ENCODE peak calls at places on chromosome 11, in nine cellular contexts. H is thyroid gland, G is endothelial cell, D is HCT116, R is Calu3, X is LoVo, E is HTR-8/SVneo, P is mucosa of descending colon, U is iris pigment epithelial cell. J is an unnamed sample.

GRCh38 chr11:95352733-95353346 is 121.8 kb upstream of the SESN3 start:
- DNase-seq in D (no peak), X (no peak), P (no peak), G (no peak), H (no peak), R (no peak), E (no peak), U (no peak), J (no peak)

GRCh38 chr11:35373284-35373933 is 45.9 kb downstream of the SLC1A2 start:
- DNase-seq in H (no peak), E (no peak), X (peak; percentile 46), P (no peak), G (no peak), U (no peak), R (peak; percentile 78), D (no peak), J (no peak)

GRCh38 chr11:4464216-4465159 is 15.4 kb downstream of the OR52K2 start:
- DNase-seq in E (no peak), X (peak; percentile 63), D (peak; percentile 16), P (no peak), G (no peak), U (peak; percentile 12), H (no peak), R (no peak), J (no peak)

GRCh38 chr11:106457727-106458126 is 380.3 kb downstream of the AASDHPPT start:
- DNase-seq in H (no peak), U (peak; percentile 83), P (no peak), G (no peak), R (no peak), X (no peak), D (no peak), E (no peak), J (no peak)

GRCh38 chr11:76161261-76161961 is 44.9 kb downstream of the WNT11 start:
- DNase-seq in G (no peak), D (no peak), H (peak; percentile 31), R (no peak), X (no peak), U (peak; percentile 9), P (no peak), E (no peak), J (no peak)

GRCh38 chr11:28616566-28616965 is 508.4 kb downstream of the METTL15 start:
- DNase-seq in X (no peak), G (no peak), D (no peak), E (no peak), P (no peak), U (no peak), H (no peak), R (no peak), J (no peak)

GRCh38 chr11:129917231-129917630 is 21.9 kb upstream of the NFRKB start:
- DNase-seq in P (no peak), H (no peak), E (no peak), X (no peak), U (peak; percentile 23), R (no peak), G (no peak), D (no peak), J (no peak)

GRCh38 chr11:72576196-72576595 is 98.0 kb downstream of the PDE2A start:
- DNase-seq in G (no peak), E (no peak), H (no peak), D (no peak), X (no peak), P (no peak), U (no peak), R (no peak), J (no peak)

GRCh38 chr11:12746593-12747097 is 72.4 kb downstream of the TEAD1 start:
- DNase-seq in R (peak; percentile 81), X (no peak), D (peak; percentile 78), U (peak; percentile 94), G (peak; percentile 55), P (no peak), E (peak; percentile 91), H (peak; percentile 98), J (no peak)

GRCh38 chr11:12013771-12014170 is 5.3 kb upstream of the DKK3 start:
- DNase-seq in E (no peak), G (no peak), P (no peak), D (no peak), X (no peak), H (no peak), U (no peak), R (no peak), J (no peak)

GRCh38 chr11:15136166-15136565 is 21.4 kb downstream of the INSC start:
- DNase-seq in X (no peak), U (no peak), G (no peak), E (no peak), D (no peak), R (no peak), H (no peak), P (no peak), J (no peak)

GRCh38 chr11:3866206-3866605 is 10.7 kb downstream of the STIM1 start:
- DNase-seq in E (no peak), G (no peak), H (peak; percentile 84), U (peak; percentile 35), R (no peak), X (no peak), P (no peak), D (no peak), J (no peak)

GRCh38 chr11:47148903-47149535 is 27.7 kb downstream of the ARFGAP2 start:
- DNase-seq in R (no peak), X (no peak), G (no peak), E (no peak), D (no peak), P (peak; percentile 51), H (peak; percentile 17), U (no peak), J (no peak)

GRCh38 chr11:86291466-86292262 is 10.4 kb upstream of the HIKESHI start:
- DNase-seq in E (peak; percentile 48), G (peak; percentile 62), X (peak; percentile 46), P (peak; percentile 37), R (peak; percentile 62), H (peak; percentile 64), U (peak; percentile 37), D (peak; percentile 39), J (peak; percentile 48)

GRCh38 chr11:115965754-115966504 is 461.7 kb upstream of the CADM1 start:
- DNase-seq in P (no peak), U (peak; percentile 1), E (no peak), R (no peak), D (no peak), X (no peak), H (peak; percentile 85), G (no peak), J (no peak)

GRCh38 chr11:86459682-86460460 is 85.2 kb downstream of the CCDC81 start:
- DNase-seq in X (peak; percentile 57), D (peak; percentile 27), G (no peak), P (no peak), R (peak; percentile 58), E (peak; percentile 93), U (peak; percentile 86), H (peak; percentile 94), J (peak; percentile 67)

GRCh38 chr11:66951927-66952337 is 6.3 kb downstream of the PC start:
- DNase-seq in R (no peak), G (no peak), P (peak; percentile 33), E (no peak), H (no peak), X (no peak), U (no peak), D (no peak), J (no peak)

GRCh38 chr11:15918212-15918611 is 438.1 kb downstream of the SOX6 start:
- DNase-seq in E (no peak), D (no peak), U (no peak), P (no peak), X (no peak), G (no peak), H (no peak), R (no peak), J (no peak)

GRCh38 chr11:119993732-119994131 is 144.2 kb downstream of the TRIM29 start:
- DNase-seq in U (no peak), X (no peak), D (no peak), E (no peak), R (no peak), H (no peak), G (no peak), P (peak; percentile 59), J (no peak)

GRCh38 chr11:43067681-43068080 is 244.1 kb upstream of the API5 start:
- DNase-seq in P (no peak), D (no peak), G (no peak), U (no peak), H (no peak), X (no peak), E (no peak), R (no peak), J (no peak)

GRCh38 chr11:110908401-110909106 is 196.3 kb upstream of the ARHGAP20 start:
- DNase-seq in G (no peak), H (no peak), P (no peak), U (peak; percentile 99), R (peak; percentile 8), D (no peak), E (no peak), X (no peak), J (no peak)

GRCh38 chr11:65188486-65188885 is 6.8 kb downstream of the CAPN1 start:
- DNase-seq in D (no peak), G (no peak), X (no peak), P (no peak), U (no peak), R (no peak), H (no peak), E (no peak), J (no peak)

GRCh38 chr11:113574586-113574985 is 99.4 kb upstream of the DRD2 start:
- DNase-seq in P (no peak), D (no peak), H (no peak), G (no peak), X (no peak), U (no peak), R (no peak), E (no peak), J (no peak)

GRCh38 chr11:69327741-69328191 is 33.8 kb downstream of the MYEOV start:
- DNase-seq in X (no peak), P (peak; percentile 14), U (no peak), R (no peak), G (no peak), D (no peak), E (no peak), H (no peak), J (no peak)

GRCh38 chr11:62999649-63000048 is 14.9 kb upstream of the SLC22A6 start:
- DNase-seq in H (peak; percentile 72), X (no peak), E (no peak), R (peak; percentile 42), P (no peak), G (no peak), D (no peak), U (no peak), J (no peak)

GRCh38 chr11:77067776-77068460 is 1.1 kb downstream of the CAPN5 start:
- DNase-seq in P (peak; percentile 53), H (no peak), E (no peak), G (no peak), R (no peak), D (no peak), X (no peak), U (no peak), J (no peak)

GRCh38 chr11:1195690-1196515 is 27.0 kb upstream of the MUC5B start:
- DNase-seq in E (no peak), U (no peak), D (no peak), H (peak; percentile 0), P (peak; percentile 18), X (no peak), G (no peak), R (no peak), J (no peak)

GRCh38 chr11:119699227-119699626 is 29.8 kb downstream of the NECTIN1 start:
- DNase-seq in P (peak; percentile 87), R (no peak), G (no peak), E (no peak), X (no peak), U (no peak), D (no peak), H (peak; percentile 11), J (no peak)

GRCh38 chr11:69567951-69568808 is 72.8 kb upstream of the CCND1 start:
- DNase-seq in U (peak; percentile 17), E (peak; percentile 76), D (no peak), G (no peak), X (no peak), R (no peak), H (no peak), P (no peak), J (no peak)

GRCh38 chr11:115964091-115964490 is 459.9 kb upstream of the CADM1 start:
- DNase-seq in P (no peak), U (no peak), G (no peak), H (no peak), D (no peak), R (no peak), X (no peak), E (no peak), J (no peak)

GRCh38 chr11:64208086-64208795 is 1.7 kb downstream of the FERMT3 start:
- DNase-seq in P (no peak), E (no peak), H (no peak), U (no peak), D (no peak), X (no peak), G (no peak), R (no peak), J (no peak)